ENCODE peak calls at places on chromosomes 11 and 22, in four cellular contexts. One of them, this sample, is unnamed.

GRCh38 chr11:35978891-35979290 is 35.0 kb downstream of the LDLRAD3 start:
- DNase-seq in GM12891: no peak
- DNase-seq in GM12878: no peak
- DNase-seq in K562: no peak
- DNase-seq in this sample: no peak

GRCh38 chr22:27507935-27508504 is 293.5 kb downstream of the MN1 start:
- DNase-seq in GM12891: no peak
- DNase-seq in GM12878: no peak
- DNase-seq in K562: no peak
- DNase-seq in this sample: no peak

GRCh38 chr22:42283288-42284229 is 13.1 kb upstream of the TCF20 start:
- DNase-seq in GM12891: no peak
- DNase-seq in GM12878: no peak
- DNase-seq in K562: no peak
- DNase-seq in this sample: no peak

GRCh38 chr22:46329616-46330015 is 5.9 kb upstream of the TRMU start:
- DNase-seq in GM12891: no peak
- DNase-seq in GM12878: no peak
- DNase-seq in K562: no peak
- DNase-seq in this sample: no peak

GRCh38 chr11:46865340-46865739 is 19.3 kb upstream of the CKAP5 start:
- DNase-seq in GM12891: no peak
- DNase-seq in GM12878: no peak
- DNase-seq in K562: no peak
- DNase-seq in this sample: no peak

GRCh38 chr11:19861171-19861570 is 148.5 kb downstream of the NAV2 start:
- DNase-seq in GM12891: no peak
- DNase-seq in GM12878: no peak
- DNase-seq in K562: no peak
- DNase-seq in this sample: no peak

GRCh38 chr11:18699848-18700261 is 1.3 kb downstream of the TMEM86A start:
- DNase-seq in GM12891: no peak
- DNase-seq in GM12878: no peak
- DNase-seq in K562: no peak
- DNase-seq in this sample: no peak

GRCh38 chr11:116831790-116832349 is 2.2 kb downstream of the APOC3 start:
- DNase-seq in GM12891: no peak
- DNase-seq in GM12878: no peak
- DNase-seq in K562: no peak
- DNase-seq in this sample: no peak

GRCh38 chr22:26995222-26995621 is 337.8 kb downstream of the MIAT start:
- DNase-seq in GM12891: no peak
- DNase-seq in GM12878: no peak
- DNase-seq in K562: no peak
- DNase-seq in this sample: no peak

GRCh38 chr11:67271548-67272284 is 5.4 kb downstream of the GRK2 start:
- DNase-seq in GM12891: no peak
- DNase-seq in GM12878: peak
- DNase-seq in K562: no peak
- DNase-seq in this sample: peak

GRCh38 chr11:81959341-81959740 is 774.3 kb downstream of the FAM181B start:
- DNase-seq in GM12891: no peak
- DNase-seq in GM12878: no peak
- DNase-seq in K562: no peak
- DNase-seq in this sample: no peak

GRCh38 chr11:957201-957920 is 31.7 kb downstream of the AP2A2 start:
- DNase-seq in GM12891: no peak
- DNase-seq in GM12878: no peak
- DNase-seq in K562: no peak
- DNase-seq in this sample: no peak

GRCh38 chr22:43923631-43924548 is at the start of gene PNPLA3:
- DNase-seq in GM12891: peak
- DNase-seq in GM12878: no peak
- DNase-seq in K562: peak
- DNase-seq in this sample: peak

GRCh38 chr22:43922123-43922522 is 1.5 kb upstream of the PNPLA3 start:
- DNase-seq in GM12891: no peak
- DNase-seq in GM12878: no peak
- DNase-seq in K562: peak
- DNase-seq in this sample: no peak

GRCh38 chr22:43919106-43919965 is 4.3 kb upstream of the PNPLA3 start:
- DNase-seq in GM12891: no peak
- DNase-seq in GM12878: no peak
- DNase-seq in K562: no peak
- DNase-seq in this sample: no peak

GRCh38 chr22:43923191-43923590 is 414 bp upstream of the PNPLA3 start:
- DNase-seq in GM12891: no peak
- DNase-seq in GM12878: no peak
- DNase-seq in K562: no peak
- DNase-seq in this sample: peak

DNA sequence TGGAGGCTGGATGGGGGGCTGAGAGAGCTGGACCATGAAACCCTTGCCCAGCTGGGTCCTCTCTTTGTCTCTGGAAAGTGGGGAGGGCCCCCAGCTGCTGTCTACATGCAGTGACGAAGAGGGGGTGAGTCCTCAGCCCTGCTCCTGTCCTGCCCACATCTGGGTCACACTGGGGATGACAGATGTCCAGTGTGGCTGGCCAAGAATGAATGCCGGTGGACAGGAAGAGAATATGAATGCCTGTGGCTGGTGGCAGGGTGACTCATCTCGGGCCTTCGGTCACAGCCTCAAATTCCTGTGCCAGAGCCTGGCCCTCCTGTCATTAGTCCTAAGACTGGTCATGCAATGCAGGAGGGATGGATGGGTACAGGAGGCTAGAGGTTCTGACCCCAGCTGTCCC is 2.2 kb upstream of the PNPLA3 start:
- DNase-seq in GM12891: no peak
- DNase-seq in GM12878: no peak
- DNase-seq in K562: no peak
- DNase-seq in this sample: no peak
- TF ChIP-seq SPI1 in GM12891: no peak
- TF ChIP-seq SPI1 in GM12878: no peak
- TF ChIP-seq SPI1 in K562: no peak
- TF ChIP-seq SPI1 in this sample: no peak

GRCh38 chr11:113664069-113664980 is 41.8 kb downstream of the TMPRSS5 start:
- DNase-seq in GM12891: no peak
- DNase-seq in GM12878: no peak
- DNase-seq in K562: peak
- DNase-seq in this sample: no peak

GRCh38 chr11:113663567-113663966 is 42.5 kb downstream of the TMPRSS5 start:
- DNase-seq in GM12891: no peak
- DNase-seq in GM12878: no peak
- DNase-seq in K562: peak
- DNase-seq in this sample: no peak

GRCh38 chr11:113667801-113668200 is 38.3 kb downstream of the TMPRSS5 start:
- DNase-seq in GM12891: no peak
- DNase-seq in GM12878: no peak
- DNase-seq in K562: peak
- DNase-seq in this sample: no peak

GRCh38 chr11:113666584-113666983 is 39.5 kb downstream of the TMPRSS5 start:
- DNase-seq in GM12891: no peak
- DNase-seq in GM12878: no peak
- DNase-seq in K562: no peak
- DNase-seq in this sample: no peak

DNA sequence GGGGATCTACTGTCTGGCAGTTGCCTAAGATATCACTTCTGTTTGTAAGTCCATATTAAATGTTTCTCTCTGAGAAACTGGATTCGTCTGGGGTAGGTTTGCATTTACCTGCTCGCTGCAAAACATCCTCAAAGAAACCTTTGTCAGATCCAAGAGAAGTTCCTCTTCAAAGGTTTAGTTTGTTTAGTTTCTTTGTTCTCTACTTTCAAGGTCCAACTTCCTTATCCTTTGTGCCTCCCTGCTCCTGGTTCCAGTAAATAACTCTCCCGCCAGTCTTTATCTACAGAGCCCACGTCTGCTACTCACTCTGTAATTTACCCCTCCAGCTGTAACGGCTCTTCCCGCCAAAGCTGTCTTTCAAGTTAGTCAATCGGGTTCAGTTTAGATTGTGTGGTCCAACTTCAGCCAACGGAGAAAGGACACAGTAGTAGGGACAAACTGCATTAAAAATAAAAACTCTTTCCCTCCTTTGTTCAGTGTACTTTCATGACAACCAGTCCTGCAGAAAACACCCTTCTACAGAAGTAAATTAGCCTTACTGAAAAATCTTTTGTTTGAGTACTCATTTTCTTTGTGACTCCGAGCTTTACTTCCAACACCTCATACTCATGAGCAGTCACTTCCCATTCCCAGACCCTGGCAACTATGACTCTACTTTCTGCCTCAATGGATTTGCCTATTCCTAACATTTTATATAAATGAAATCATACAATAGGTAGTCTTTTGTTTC is 41.0 kb downstream of the TMPRSS5 start:
- DNase-seq in GM12891: no peak
- DNase-seq in GM12878: no peak
- DNase-seq in K562: peak
- DNase-seq in this sample: no peak
- TF ChIP-seq SPI1 in GM12891: no peak
- TF ChIP-seq SPI1 in GM12878: no peak
- TF ChIP-seq SPI1 in K562: no peak
- TF ChIP-seq SPI1 in this sample: no peak

GRCh38 chr22:23511627-23512347 is 68.3 kb downstream of the IGLL1 start:
- DNase-seq in GM12891: no peak
- DNase-seq in GM12878: no peak
- DNase-seq in K562: no peak
- DNase-seq in this sample: no peak

GRCh38 chr22:23513705-23514104 is 66.4 kb downstream of the IGLL1 start:
- DNase-seq in GM12891: no peak
- DNase-seq in GM12878: no peak
- DNase-seq in K562: no peak
- DNase-seq in this sample: no peak

GRCh38 chr22:23514317-23515038 is 65.6 kb downstream of the IGLL1 start:
- DNase-seq in GM12891: no peak
- DNase-seq in GM12878: no peak
- DNase-seq in K562: no peak
- DNase-seq in this sample: no peak

GRCh38 chr22:23512738-23513137 is 67.4 kb downstream of the IGLL1 start:
- DNase-seq in GM12891: no peak
- DNase-seq in GM12878: no peak
- DNase-seq in K562: no peak
- DNase-seq in this sample: no peak

GRCh38 chr22:23512348-23512705 is 67.8 kb downstream of the IGLL1 start:
- DNase-seq in GM12891: no peak
- DNase-seq in GM12878: no peak
- DNase-seq in K562: no peak
- DNase-seq in this sample: no peak
- TF ChIP-seq SPI1 in GM12891: no peak
- TF ChIP-seq SPI1 in GM12878: no peak
- TF ChIP-seq SPI1 in K562: no peak
- TF ChIP-seq SPI1 in this sample: no peak

GRCh38 chr22:50271519-50271970 is 1.4 kb upstream of the MAPK11 start:
- DNase-seq in GM12891: peak
- DNase-seq in GM12878: no peak
- DNase-seq in K562: peak
- DNase-seq in this sample: no peak

GRCh38 chr22:50272103-50272782 is 2.1 kb upstream of the MAPK11 start:
- DNase-seq in GM12891: no peak
- DNase-seq in GM12878: no peak
- DNase-seq in K562: no peak
- DNase-seq in this sample: no peak

GRCh38 chr22:50276143-50276542 is 6.0 kb upstream of the MAPK11 start:
- DNase-seq in GM12891: peak
- DNase-seq in GM12878: peak
- DNase-seq in K562: no peak
- DNase-seq in this sample: peak

GRCh38 chr22:50275181-50276055 is 5.2 kb upstream of the MAPK11 start:
- DNase-seq in GM12891: no peak
- DNase-seq in GM12878: no peak
- DNase-seq in K562: no peak
- DNase-seq in this sample: no peak

DNA sequence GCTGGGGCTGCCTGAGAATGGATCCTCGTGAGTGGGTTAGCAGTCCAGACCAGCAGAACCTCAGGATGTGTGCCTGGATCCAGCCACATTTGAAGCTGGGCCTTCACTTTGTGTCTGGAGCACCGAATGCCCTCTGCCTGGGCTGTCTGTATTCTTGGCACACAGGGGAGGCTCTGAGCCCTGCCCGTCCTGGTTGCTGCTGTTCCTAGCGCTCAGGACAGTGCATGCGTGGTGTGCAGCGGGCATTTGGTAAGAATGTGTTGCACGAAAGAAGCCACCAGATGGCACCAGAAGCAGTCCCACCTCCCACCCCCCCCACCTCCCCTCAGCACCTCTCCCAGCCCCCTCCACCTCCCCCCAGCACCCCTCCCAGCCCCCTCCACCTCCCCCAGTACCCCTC is 4.1 kb upstream of the MAPK11 start:
- DNase-seq in GM12891: no peak
- DNase-seq in GM12878: no peak
- DNase-seq in K562: peak
- DNase-seq in this sample: peak
- TF ChIP-seq SPI1 in GM12891: no peak
- TF ChIP-seq SPI1 in GM12878: no peak
- TF ChIP-seq SPI1 in K562: no peak
- TF ChIP-seq SPI1 in this sample: no peak

GRCh38 chr11:64102005-64102738 is 63.7 kb downstream of the MACROD1 start:
- DNase-seq in GM12891: no peak
- DNase-seq in GM12878: no peak
- DNase-seq in K562: no peak
- DNase-seq in this sample: no peak

GRCh38 chr11:64101461-64101860 is 64.5 kb downstream of the MACROD1 start:
- DNase-seq in GM12891: no peak
- DNase-seq in GM12878: no peak
- DNase-seq in K562: no peak
- DNase-seq in this sample: no peak

GRCh38 chr11:64099436-64099835 is 63.7 kb downstream of the FLRT1 start:
- DNase-seq in GM12891: no peak
- DNase-seq in GM12878: no peak
- DNase-seq in K562: no peak
- DNase-seq in this sample: no peak

GRCh38 chr11:64100782-64101358 is 65.0 kb downstream of the MACROD1 start:
- DNase-seq in GM12891: no peak
- DNase-seq in GM12878: no peak
- DNase-seq in K562: no peak
- DNase-seq in this sample: no peak

GRCh38 chr11:64100345-64100744 is 64.6 kb downstream of the FLRT1 start:
- DNase-seq in GM12891: peak
- DNase-seq in GM12878: no peak
- DNase-seq in K562: peak
- DNase-seq in this sample: no peak
- TF ChIP-seq SPI1 in GM12891: no peak
- TF ChIP-seq SPI1 in GM12878: no peak
- TF ChIP-seq SPI1 in K562: no peak
- TF ChIP-seq SPI1 in this sample: no peak

GRCh38 chr11:13924801-13925327 is 37.7 kb upstream of the SPON1 start:
- DNase-seq in GM12891: no peak
- DNase-seq in GM12878: no peak
- DNase-seq in K562: peak
- DNase-seq in this sample: peak

GRCh38 chr11:13923716-13924650 is 38.5 kb upstream of the SPON1 start:
- DNase-seq in GM12891: no peak
- DNase-seq in GM12878: peak
- DNase-seq in K562: no peak
- DNase-seq in this sample: no peak

GRCh38 chr11:13928566-13929251 is 33.8 kb upstream of the SPON1 start:
- DNase-seq in GM12891: no peak
- DNase-seq in GM12878: no peak
- DNase-seq in K562: peak
- DNase-seq in this sample: no peak

GRCh38 chr11:13927496-13927895 is 35.0 kb upstream of the SPON1 start:
- DNase-seq in GM12891: no peak
- DNase-seq in GM12878: no peak
- DNase-seq in K562: no peak
- DNase-seq in this sample: no peak

GRCh38 chr11:13923182-13923581 is 39.3 kb upstream of the SPON1 start:
- DNase-seq in GM12891: no peak
- DNase-seq in GM12878: no peak
- DNase-seq in K562: no peak
- DNase-seq in this sample: no peak
- TF ChIP-seq SPI1 in GM12891: no peak
- TF ChIP-seq SPI1 in GM12878: no peak
- TF ChIP-seq SPI1 in K562: no peak
- TF ChIP-seq SPI1 in this sample: no peak

This sample was measured in HL-60.